ENCODE peak calls at places on chromosomes 4 and X, in four cellular contexts. W is neural crest cell; L is WERI-Rb-1; J is stimulated activated naive B cell treated with anti-CD40 and anti-IgM and Interleukin-4, amounts not matched to agents 10 μg/mL and 1 μg/mL and 100 μg/mL, for 72 hours. R is an unnamed sample.

GRCh38 chr4:103105558-103106356 is 6.1 kb upstream of the BDH2 start:
- DNase-seq in W (no peak), L (no peak), J (no peak), R (no peak)

GRCh38 chrX:28847423-28847822 is 260.2 kb downstream of the IL1RAPL1 start:
- DNase-seq in W (peak; percentile 14), L (no peak), J (no peak), R (no peak)

GRCh38 chr4:1987296-1987695 is 21.5 kb downstream of the NELFA start:
- DNase-seq in W (no peak), L (no peak), J (no peak), R (peak; percentile 64)

GRCh38 chrX:72540318-72540717 is 32.3 kb downstream of the HDAC8 start:
- DNase-seq in W (no peak), L (no peak), J (no peak), R (no peak)

GRCh38 chr4:2792711-2793577 is at the start of gene SH3BP2:
- DNase-seq in W (peak; percentile 60), L (peak; percentile 89), J (no peak), R (no peak)

GRCh38 chrX:16603822-16604221 is 46.1 kb upstream of the S100G start:
- DNase-seq in W (no peak), L (no peak), J (no peak), R (no peak)

GRCh38 chr4:15868065-15868464 is 70.5 kb downstream of the FGFBP1 start:
- DNase-seq in W (no peak), L (no peak), J (no peak), R (no peak)

GRCh38 chr4:147740176-147740575 is 8.3 kb downstream of the ARHGAP10 start:
- DNase-seq in W (no peak), L (no peak), J (no peak), R (no peak)

GRCh38 chrX:109624641-109625311 is at the start of gene KCNE5:
- DNase-seq in W (peak; percentile 67), L (no peak), J (no peak), R (no peak)

R was measured in type B pancreatic cell.